ENCODE peak calls at places on chromosomes 12 and 14, in seven cellular contexts. C is dorsolateral prefrontal cortex, L is body of pancreas, Z is fibroblast of villous mesenchyme, J is glutamatergic neuron, B is GM13977, X is left lung. G is an unnamed sample.

GRCh38 chr12:18250313-18250916 is 10.9 kb upstream of the PIK3C2G start:
- DNase-seq in C (no peak), L (peak; percentile 52), X (no peak), Z (peak; percentile 76), B (peak; percentile 37), J (no peak), G (peak; percentile 73)

GRCh38 chr12:124236651-124237050 is 58.2 kb upstream of the RFLNA start:
- DNase-seq in B (no peak), L (no peak), X (no peak), Z (peak; percentile 81), C (no peak), J (no peak), G (no peak)

GRCh38 chr14:85587152-85587697 is 57.3 kb downstream of the FLRT2 start:
- DNase-seq in B (no peak), X (no peak), L (no peak), Z (peak; percentile 48), C (no peak), J (no peak), G (peak; percentile 58)

GRCh38 chr12:100401660-100402059 is 44.8 kb downstream of the SLC17A8 start:
- DNase-seq in B (no peak), J (no peak), C (no peak), X (no peak), Z (peak; percentile 22), L (no peak), G (peak; percentile 45)

GRCh38 chr12:121805800-121806555 is 2.2 kb downstream of the SETD1B start:
- DNase-seq in L (no peak), X (no peak), B (no peak), J (no peak), C (no peak), Z (no peak), G (no peak)

GRCh38 chr12:80200414-80200813 is 101.1 kb downstream of the OTOGL start:
- DNase-seq in C (no peak), L (no peak), J (no peak), Z (no peak), X (no peak), B (no peak), G (no peak)

GRCh38 chr14:74257988-74258704 is 18.9 kb downstream of the VSX2 start:
- DNase-seq in J (peak; percentile 78), X (no peak), B (no peak), L (no peak), Z (no peak), C (no peak), G (no peak)

GRCh38 chr12:123057505-123058265 is 77.2 kb downstream of the ARL6IP4 start:
- DNase-seq in Z (no peak), C (no peak), X (peak; percentile 73), B (no peak), J (peak; percentile 44), L (no peak), G (no peak)

GRCh38 chr14:100634026-100634425 is 46.8 kb upstream of the BEGAIN start:
- DNase-seq in B (no peak), Z (no peak), C (no peak), L (no peak), X (no peak), J (no peak), G (no peak)

GRCh38 chr14:60094306-60094897 is 2.7 kb downstream of the PCNX4 start:
- DNase-seq in Z (peak; percentile 75), C (no peak), B (no peak), X (no peak), J (no peak), L (no peak), G (no peak)

GRCh38 chr12:88753074-88753473 is 172.8 kb upstream of the KITLG start:
- DNase-seq in B (no peak), Z (peak; percentile 26), C (no peak), X (no peak), L (no peak), J (no peak), G (peak; percentile 8)

GRCh38 chr14:101501858-101502615 is 59.3 kb upstream of the DIO3 start:
- DNase-seq in L (no peak), Z (no peak), J (no peak), C (peak; percentile 13), B (no peak), X (peak; percentile 17), G (no peak)

GRCh38 chr12:110937104-110937641 is 16.8 kb upstream of the MYL2 start:
- DNase-seq in C (no peak), J (peak; percentile 84), B (peak; percentile 81), Z (peak; percentile 30), L (peak; percentile 40), X (peak; percentile 51), G (peak; percentile 61)

GRCh38 chr12:50536831-50537537 is 32.2 kb downstream of the DIP2B start:
- DNase-seq in Z (no peak), J (no peak), L (no peak), X (no peak), B (no peak), C (no peak), G (peak; percentile 34)

GRCh38 chr12:55743967-55744931 is 1.3 kb downstream of the GDF11 start:
- DNase-seq in J (peak; percentile 46), C (no peak), L (no peak), X (no peak), B (no peak), Z (no peak), G (no peak)

GRCh38 chr12:50039151-50039835 is 14.0 kb upstream of the RACGAP1 start:
- DNase-seq in Z (peak; percentile 90), C (peak; percentile 89), X (peak; percentile 79), L (peak; percentile 85), J (peak; percentile 97), B (peak; percentile 88), G (peak; percentile 80)

GRCh38 chr14:76908834-76909233 is 82.6 kb downstream of the LRRC74A start:
- DNase-seq in L (peak; percentile 68), J (no peak), B (peak; percentile 60), C (no peak), Z (no peak), X (peak; percentile 59), G (no peak)

GRCh38 chr14:56751471-56751870 is 58.8 kb downstream of the OTX2 start:
- DNase-seq in C (no peak), L (no peak), X (no peak), Z (no peak), B (no peak), J (peak; percentile 32), G (peak; percentile 11)

GRCh38 chr14:48857366-48857765 is 728.8 kb downstream of the RPS29 start:
- DNase-seq in B (no peak), L (no peak), C (no peak), J (no peak), X (no peak), Z (no peak), G (peak; percentile 12)

GRCh38 chr12:105100998-105101397 is 6.5 kb upstream of the WASHC4 start:
- DNase-seq in X (no peak), B (no peak), C (no peak), J (no peak), Z (peak; percentile 51), L (no peak), G (no peak)

GRCh38 chr12:39905152-39905551 is 200.7 kb downstream of the SLC2A13 start:
- DNase-seq in B (no peak), L (peak; percentile 30), X (peak; percentile 40), C (peak; percentile 60), Z (peak; percentile 61), J (no peak), G (peak; percentile 1)

GRCh38 chr12:68094645-68095395 is 64.7 kb downstream of the IFNG start:
- DNase-seq in B (no peak), X (no peak), L (no peak), J (no peak), C (no peak), Z (no peak), G (no peak)

GRCh38 chr12:106297681-106298080 is 4.9 kb upstream of the TCP11L2 start:
- DNase-seq in J (no peak), B (no peak), L (no peak), Z (no peak), X (no peak), C (no peak), G (no peak)

GRCh38 chr14:21103165-21103709 is 2.4 kb downstream of the TMEM253 start:
- DNase-seq in X (no peak), B (no peak), Z (no peak), C (no peak), J (no peak), L (no peak), G (no peak)
- TF ChIP-seq CTCF in X (no peak), B (no peak), Z (no peak), C (no peak), J (no peak), L (no peak), G (no peak)

DNA sequence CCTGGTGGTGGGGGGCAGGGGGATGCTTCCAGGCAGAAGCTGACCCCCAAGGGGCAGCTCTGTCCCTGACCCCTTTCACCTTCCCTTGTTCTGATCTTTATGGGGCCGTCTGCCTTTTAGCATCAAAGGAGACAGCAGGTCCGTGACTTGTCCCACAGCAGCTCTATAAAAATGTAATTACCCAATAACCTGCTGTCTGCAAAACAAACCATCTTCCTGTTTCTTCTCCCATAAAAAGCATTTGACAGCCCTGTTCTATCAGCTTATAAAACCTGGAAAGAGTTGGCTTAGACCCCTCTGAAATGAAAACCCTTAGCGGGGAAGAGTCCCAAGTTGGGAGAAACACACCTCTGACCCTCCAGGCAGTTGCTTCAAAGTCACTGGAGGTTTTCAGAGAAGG is 416.9 kb downstream of the MED13L start:
- DNase-seq in C (no peak), X (no peak), B (no peak), L (no peak), Z (no peak), J (no peak), G (no peak)
- TF ChIP-seq CTCF in C (no peak), X (no peak), B (no peak), L (no peak), Z (no peak), J (no peak), G (no peak)

DNA sequence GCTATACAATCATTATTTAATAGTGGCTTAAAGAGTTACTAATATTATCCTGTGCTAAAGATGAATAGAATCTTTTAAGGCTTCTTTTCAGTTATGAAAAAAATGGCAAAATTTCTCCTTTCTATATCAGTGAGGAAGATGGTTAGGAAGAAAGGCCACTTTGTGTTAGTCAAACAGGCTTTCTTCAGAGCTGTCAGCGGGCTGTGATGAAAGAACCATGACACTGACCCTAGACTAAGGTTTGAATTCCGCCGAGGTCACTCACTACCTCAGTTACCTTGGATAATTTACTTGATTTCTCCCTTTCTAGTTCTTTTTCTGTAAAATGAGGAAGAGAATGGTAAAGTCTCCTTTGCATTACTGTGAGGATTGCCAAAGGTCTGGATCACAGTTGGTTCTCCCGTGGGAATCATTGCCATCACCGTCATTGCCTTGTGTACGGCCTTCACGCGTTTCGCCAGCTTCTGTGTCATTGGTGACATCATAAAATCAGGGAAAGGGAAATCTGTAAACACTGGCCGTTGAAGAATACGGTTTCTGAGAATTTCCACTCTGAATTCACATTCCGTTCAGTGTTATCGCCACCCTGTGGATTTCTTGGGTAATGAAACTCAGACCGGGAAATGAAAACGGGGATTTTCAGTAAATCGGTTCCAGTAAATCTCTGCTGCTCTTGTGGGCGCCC is 26.7 kb upstream of the YBX3 start:
- DNase-seq in J (peak; percentile 70), Z (peak; percentile 98), X (peak; percentile 63), L (peak; percentile 89), B (peak; percentile 61), C (peak; percentile 78), G (peak; percentile 94)
- TF ChIP-seq CTCF in J (peak; percentile 86), Z (peak; percentile 94), X (peak; percentile 80), L (peak; percentile 71), B (peak; percentile 86), C (peak; percentile 93), G (peak; percentile 82)

DNA sequence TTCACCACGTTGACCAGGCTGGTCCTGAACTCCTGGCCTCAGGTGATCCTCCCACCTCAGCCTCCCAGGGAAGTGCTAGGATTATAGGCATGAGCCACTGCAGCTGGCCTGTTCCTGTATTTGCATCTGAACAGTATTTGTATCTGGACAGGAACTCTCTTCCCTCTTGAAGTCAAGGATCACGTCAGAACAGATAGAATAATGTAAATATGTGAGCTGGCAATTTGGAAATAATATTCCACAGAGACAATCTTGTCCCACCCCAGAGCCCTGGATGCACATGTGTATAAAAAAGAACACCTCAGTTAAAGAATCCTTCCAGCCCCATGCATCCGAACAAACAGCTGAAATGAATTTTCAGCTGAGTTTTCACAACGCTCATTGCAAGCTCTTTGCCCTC is 118.3 kb downstream of the VEZT start:
- DNase-seq in X (no peak), J (no peak), L (no peak), B (no peak), Z (peak; percentile 76), C (no peak), G (no peak)
- TF ChIP-seq CTCF in X (no peak), J (no peak), L (no peak), B (no peak), Z (no peak), C (no peak), G (no peak)

G was measured in MCF 10A.